ENCODE peak calls at places on chromosome 21, in ten cellular contexts. Y, E, V, S, U, H, F, D, X and G are unnamed samples.

GRCh38 chr21:19510653-19511052 is 1107.1 kb upstream of the TMPRSS15 start:
- DNase-seq in X (no peak), H (no peak), D (no peak), V (no peak), E (no peak), S (no peak), F (no peak), U (no peak), Y (no peak), G (no peak)

GRCh38 chr21:42311816-42312625 is 3.2 kb downstream of the TFF3 start:
- DNase-seq in S (no peak), Y (no peak), D (no peak), E (no peak), F (no peak), H (no peak), X (no peak), U (no peak), V (no peak), G (no peak)

GRCh38 chr21:26391166-26391565 is 181.9 kb downstream of the CYYR1 start:
- DNase-seq in V (no peak), U (no peak), H (no peak), F (no peak), Y (no peak), E (no peak), X (no peak), S (no peak), D (peak), G (no peak)

GRCh38 chr21:32257952-32258785 is 20.7 kb downstream of the MIS18A start:
- DNase-seq in H (peak), S (peak), U (no peak), F (no peak), X (peak), Y (peak), D (peak), V (peak), E (peak), G (peak)

GRCh38 chr21:31772674-31773555 is 41.0 kb upstream of the SCAF4 start:
- DNase-seq in S (no peak), U (no peak), X (no peak), F (no peak), H (no peak), E (no peak), D (no peak), V (no peak), Y (no peak), G (no peak)

GRCh38 chr21:15221799-15222386 is 157.1 kb upstream of the NRIP1 start:
- DNase-seq in Y (no peak), E (no peak), S (peak), V (peak), D (peak), H (peak), X (peak), F (no peak), U (no peak), G (peak)

GRCh38 chr21:37770496-37770895 is 145.8 kb downstream of the KCNJ6 start:
- DNase-seq in S (no peak), Y (no peak), F (no peak), X (no peak), H (no peak), D (no peak), V (no peak), U (no peak), E (no peak), G (no peak)

GRCh38 chr21:41562101-41563000 is 54.4 kb upstream of the TMPRSS2 start:
- DNase-seq in U (no peak), X (peak), S (no peak), V (no peak), H (peak), D (peak), F (no peak), E (no peak), Y (no peak), G (no peak)

GRCh38 chr21:42559326-42559725 is 45.7 kb downstream of the SLC37A1 start:
- DNase-seq in F (no peak), V (no peak), U (no peak), D (no peak), X (no peak), E (no peak), Y (no peak), S (no peak), H (no peak), G (peak)

GRCh38 chr21:36964832-36965719 is 1.4 kb downstream of the HLCS start:
- DNase-seq in S (no peak), U (no peak), X (no peak), D (no peak), Y (peak), F (no peak), H (no peak), E (no peak), V (no peak), G (no peak)

GRCh38 chr21:41425954-41426655 is at the start of gene MX1:
- DNase-seq in Y (no peak), U (peak), D (peak), E (no peak), V (peak), S (no peak), F (peak), H (peak), X (peak), G (no peak)

GRCh38 chr21:28742527-28742926 is 250.2 kb downstream of the LTN1 start:
- DNase-seq in H (no peak), V (no peak), U (no peak), D (peak), F (no peak), Y (no peak), E (no peak), S (no peak), X (peak), G (no peak)

GRCh38 chr21:32934829-32935228 is 90.9 kb upstream of the OLIG2 start:
- DNase-seq in X (no peak), H (no peak), F (no peak), S (no peak), U (no peak), E (no peak), D (no peak), Y (no peak), V (no peak), G (no peak)

GRCh38 chr21:15895142-15896106 is 165.6 kb downstream of the USP25 start:
- DNase-seq in D (no peak), S (no peak), F (no peak), V (no peak), H (no peak), E (no peak), U (no peak), X (peak), Y (no peak), G (no peak)

GRCh38 chr21:32794643-32795042 is 23.1 kb upstream of the PAXBP1 start:
- DNase-seq in U (no peak), V (no peak), F (peak), E (no peak), S (no peak), X (peak), Y (no peak), H (no peak), D (no peak), G (no peak)

GRCh38 chr21:19969156-19969555 is 1029.1 kb upstream of the NCAM2 start:
- DNase-seq in V (no peak), F (no peak), S (no peak), D (no peak), E (no peak), Y (no peak), U (no peak), H (no peak), X (no peak), G (no peak)

GRCh38 chr21:34284613-34285160 is 79.1 kb upstream of the KCNE2 start:
- DNase-seq in S (no peak), E (no peak), D (no peak), V (no peak), X (no peak), H (no peak), Y (no peak), F (no peak), U (no peak), G (no peak)

GRCh38 chr21:41641821-41642368 is 125.0 kb downstream of the RIPK4 start:
- DNase-seq in F (no peak), U (no peak), X (peak), E (peak), H (no peak), S (peak), D (peak), Y (no peak), V (peak), G (no peak)

GRCh38 chr21:42570841-42571387 is 57.3 kb downstream of the SLC37A1 start:
- DNase-seq in S (no peak), Y (no peak), E (no peak), U (no peak), F (no peak), X (no peak), D (no peak), V (peak), H (no peak), G (peak)

GRCh38 chr21:43619856-43620255 is 39.4 kb downstream of the HSF2BP start:
- DNase-seq in E (no peak), F (no peak), D (peak), X (no peak), Y (no peak), V (peak), U (no peak), H (no peak), S (no peak), G (no peak)
- TF ChIP-seq CTCF in E (peak), F (no peak), D (peak), X (peak), Y (peak), V (peak), U (no peak), H (no peak), S (no peak), G (no peak)

GRCh38 chr21:35461700-35462099 is 412.6 kb upstream of the RUNX1 start:
- DNase-seq in E (no peak), X (no peak), F (no peak), H (no peak), V (no peak), U (no peak), D (no peak), S (no peak), Y (peak), G (no peak)
- H3K4me3 ChIP-seq in E (no peak), X (no peak), F (no peak), H (no peak), V (no peak), U (no peak), D (no peak), S (no peak), Y (no peak), G (no peak)

DNA sequence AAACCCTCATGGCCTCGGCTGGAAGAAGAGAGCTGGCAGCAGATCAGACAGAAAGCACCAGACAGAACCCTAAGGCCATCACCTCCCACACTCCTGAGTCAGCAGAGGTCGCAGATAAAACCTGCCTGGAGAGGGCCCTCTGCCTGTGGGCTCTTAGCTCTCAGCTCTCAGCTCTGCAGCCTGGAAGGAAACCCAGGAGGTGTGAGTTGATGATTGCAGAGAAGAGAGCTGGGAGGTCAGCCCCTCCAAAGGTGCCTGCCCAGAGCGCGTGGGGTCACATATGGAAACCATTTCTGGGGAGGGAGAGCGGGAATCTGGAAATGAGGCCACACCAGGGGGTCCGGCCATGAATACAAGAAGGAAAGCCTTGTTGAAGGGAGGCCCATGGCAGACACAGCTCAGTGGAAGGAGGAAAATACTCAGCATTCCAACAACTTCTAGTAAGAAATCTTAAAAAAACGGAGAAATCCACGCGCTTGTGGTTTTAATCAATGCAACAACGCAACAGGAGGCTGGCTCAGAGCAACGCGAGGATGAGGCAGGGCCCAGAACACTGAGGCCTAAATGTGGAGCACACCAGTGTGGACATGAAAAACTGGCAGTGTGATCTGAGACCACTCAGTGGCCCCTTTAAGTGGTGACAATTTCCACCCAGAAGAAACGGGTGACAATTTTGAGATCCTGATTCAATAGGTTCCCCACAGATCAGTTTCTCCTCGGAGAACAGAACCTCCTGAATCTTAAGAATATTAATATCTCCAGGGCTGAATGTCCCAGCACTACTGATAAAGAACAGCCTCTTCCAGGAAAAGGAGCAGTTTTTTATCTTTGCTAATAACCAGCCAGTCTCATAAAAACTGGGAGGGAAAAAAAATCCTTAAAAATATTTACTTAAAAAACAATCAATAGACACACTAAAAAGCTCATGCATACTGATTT is 45.7 kb downstream of the PSMG1 start:
- DNase-seq in Y (peak), E (peak), D (no peak), U (no peak), H (no peak), F (peak), X (peak), V (peak), S (no peak), G (no peak)
- TF ChIP-seq CTCF in Y (peak), E (no peak), D (no peak), U (no peak), H (no peak), F (no peak), X (peak), V (no peak), S (no peak), G (peak)

DNA sequence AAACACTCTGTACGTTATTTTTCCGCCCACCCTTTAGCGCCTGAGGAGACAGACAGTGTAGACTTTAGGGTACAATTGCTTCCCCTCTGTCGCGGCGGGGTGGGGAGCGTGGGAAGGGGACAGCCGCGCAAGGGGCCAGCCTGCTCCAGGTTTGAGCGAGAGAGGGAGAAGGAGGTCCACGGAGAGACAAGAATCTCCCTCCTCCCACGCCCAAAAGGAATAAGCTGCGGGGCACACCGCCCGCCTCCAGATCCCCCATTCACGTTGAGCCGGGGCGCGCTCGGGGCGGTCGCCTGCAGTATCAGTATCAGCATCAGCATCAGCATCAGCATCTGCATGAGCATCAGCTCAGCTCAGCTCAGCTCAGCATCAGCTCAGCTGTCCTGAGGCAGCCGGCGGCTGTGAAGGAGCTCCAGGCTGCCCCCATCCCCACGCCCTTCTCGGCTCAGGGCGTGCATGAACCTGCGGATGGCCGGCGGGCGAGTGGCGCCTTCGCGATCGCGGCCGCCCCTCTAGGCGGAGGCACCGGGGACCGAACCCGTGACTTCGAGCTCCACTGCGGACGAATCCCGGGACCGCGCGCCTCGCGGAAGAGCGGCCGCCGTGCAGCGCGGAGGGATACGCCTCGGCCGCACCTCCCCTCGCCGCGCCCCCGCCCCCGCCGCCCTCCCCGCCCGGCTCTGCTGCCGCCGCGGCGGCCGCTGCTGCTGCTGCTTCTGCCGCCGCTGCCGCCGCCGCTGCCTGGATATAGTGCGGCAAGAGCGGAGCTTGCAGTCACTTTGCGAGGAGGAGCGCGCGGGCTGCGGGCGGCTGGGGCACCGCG is at the start of gene NCAM2:
- DNase-seq in E (no peak), X (peak), S (no peak), H (peak), Y (peak), D (peak), U (peak), F (no peak), V (peak), G (peak)
- H3K4me3 ChIP-seq in E (peak), X (peak), S (peak), H (peak), Y (peak), D (peak), U (peak), F (peak), V (peak), G (peak)

DNA sequence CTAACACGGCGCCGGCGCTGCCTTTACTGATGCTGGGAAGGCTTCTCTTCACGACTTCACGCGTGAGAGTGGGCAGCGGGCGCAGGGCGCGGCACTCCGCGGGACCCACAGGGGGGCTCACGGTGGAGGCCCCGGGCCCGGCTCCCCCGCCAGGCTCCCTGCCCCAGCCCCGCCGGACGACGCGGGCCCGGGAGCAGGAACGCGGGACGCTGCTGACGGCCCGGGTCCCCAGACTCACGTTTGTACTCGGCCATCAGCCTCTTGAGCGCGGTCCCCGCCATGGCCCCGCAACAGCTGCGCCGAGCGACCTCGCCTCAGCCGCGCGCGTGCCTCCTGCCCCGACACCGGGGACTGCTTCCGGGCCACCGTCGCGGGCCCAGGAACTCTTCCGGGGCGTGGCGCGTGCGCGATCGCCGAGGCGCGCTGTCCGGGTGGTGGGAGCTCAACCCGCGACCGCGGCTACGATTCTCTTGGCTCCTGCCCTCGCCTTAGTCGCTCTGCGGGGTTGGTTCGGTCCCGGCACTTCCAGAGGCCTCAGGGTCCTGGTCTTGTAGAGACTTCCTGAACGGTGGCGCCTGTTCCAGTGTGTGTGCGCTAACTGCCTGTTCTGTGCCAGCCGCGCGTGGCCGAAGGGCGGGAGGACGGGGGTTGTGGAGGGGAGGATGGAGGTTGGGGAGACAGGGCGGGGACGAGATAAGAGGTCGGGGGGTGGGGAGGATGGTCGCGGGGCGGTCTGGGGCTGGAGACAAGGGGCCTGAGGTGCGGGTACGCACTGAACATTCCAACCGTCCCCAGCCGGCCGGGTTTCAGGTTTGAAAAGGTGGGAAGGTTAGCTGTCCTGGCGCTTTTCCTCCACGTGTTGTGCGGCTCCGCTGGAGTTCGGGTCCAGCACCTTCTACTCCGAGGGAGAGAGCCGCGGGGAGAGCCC is at the start of gene UBE2G2:
- DNase-seq in S (peak), H (peak), F (peak), V (peak), U (peak), E (no peak), X (peak), Y (peak), D (peak), G (peak)
- TF ChIP-seq CTCF in S (no peak), H (no peak), F (no peak), V (no peak), U (peak), E (no peak), X (no peak), Y (no peak), D (no peak), G (no peak)

DNA sequence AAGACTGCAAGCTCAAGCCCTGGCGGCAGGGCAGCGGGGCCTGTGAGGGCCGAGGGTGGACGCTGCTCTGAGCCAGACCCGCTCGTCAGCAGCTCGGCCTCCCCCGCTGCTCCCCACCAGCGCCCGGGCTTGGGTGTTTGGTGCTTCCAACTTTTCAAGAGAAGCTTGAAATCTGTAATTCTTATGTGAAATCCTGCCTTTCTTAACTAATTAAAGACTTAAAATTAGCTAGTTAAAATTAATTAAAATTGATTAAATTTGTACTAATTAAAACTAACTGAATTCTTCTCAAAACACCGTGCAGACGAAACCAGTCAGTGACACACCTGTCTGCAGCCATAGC is 14.0 kb upstream of the SLC19A1 start:
- DNase-seq in Y (no peak), V (no peak), U (no peak), H (no peak), F (no peak), S (no peak), D (no peak), E (no peak), X (no peak), G (no peak)
- H3K4me3 ChIP-seq in Y (no peak), V (no peak), U (no peak), H (no peak), F (peak), S (no peak), D (peak), E (peak), X (no peak), G (peak)